ENCODE peak calls at places on chromosomes 13 and 19, in six cellular contexts. One of them, this sample, is unnamed.

GRCh38 chr19:5037936-5038335 is 69.0 kb downstream of the KDM4B start:
- DNase-seq in stomach: no peak
- DNase-seq in HAP-1: no peak
- DNase-seq in SW480: no peak
- DNase-seq in aorta: no peak
- DNase-seq in HepG2: no peak
- DNase-seq in this sample: no peak

GRCh38 chr19:11338569-11339253 is 746 bp downstream of the RAB3D start:
- DNase-seq in HAP-1: no peak
- DNase-seq in HepG2: no peak
- DNase-seq in SW480: no peak
- DNase-seq in stomach: no peak
- DNase-seq in aorta: no peak
- DNase-seq in this sample: no peak

GRCh38 chr13:32309812-32310706 is 5.1 kb downstream of the ZAR1L start:
- DNase-seq in HAP-1: peak
- DNase-seq in SW480: peak
- DNase-seq in aorta: no peak
- DNase-seq in HepG2: peak
- DNase-seq in stomach: no peak
- DNase-seq in this sample: peak

GRCh38 chr19:35908010-35908441 is at the start of gene TYROBP:
- DNase-seq in HepG2: no peak
- DNase-seq in HAP-1: no peak
- DNase-seq in SW480: no peak
- DNase-seq in stomach: no peak
- DNase-seq in aorta: no peak
- DNase-seq in this sample: no peak

GRCh38 chr19:23351806-23352205 is 43.5 kb downstream of the ZNF91 start:
- DNase-seq in stomach: no peak
- DNase-seq in aorta: no peak
- DNase-seq in SW480: no peak
- DNase-seq in HepG2: no peak
- DNase-seq in HAP-1: no peak
- DNase-seq in this sample: no peak

GRCh38 chr19:2332341-2333026 is 4.0 kb downstream of the SPPL2B start:
- DNase-seq in SW480: peak
- DNase-seq in HepG2: no peak
- DNase-seq in aorta: no peak
- DNase-seq in HAP-1: no peak
- DNase-seq in stomach: no peak
- DNase-seq in this sample: no peak

GRCh38 chr13:73844986-73845385 is 289.2 kb downstream of the KLF12 start:
- DNase-seq in aorta: no peak
- DNase-seq in SW480: no peak
- DNase-seq in HepG2: no peak
- DNase-seq in stomach: no peak
- DNase-seq in HAP-1: no peak
- DNase-seq in this sample: no peak

GRCh38 chr19:48933382-48933932 is at the start of gene DHDH:
- DNase-seq in HAP-1: peak
- DNase-seq in HepG2: peak
- DNase-seq in SW480: peak
- DNase-seq in stomach: peak
- DNase-seq in aorta: peak
- DNase-seq in this sample: peak

GRCh38 chr19:49809155-49809986 is 3.7 kb downstream of the FUZ start:
- DNase-seq in SW480: peak
- DNase-seq in HAP-1: no peak
- DNase-seq in HepG2: peak
- DNase-seq in aorta: peak
- DNase-seq in stomach: peak
- DNase-seq in this sample: no peak

GRCh38 chr19:48390188-48391099 is 907 bp downstream of the KDELR1 start:
- DNase-seq in HepG2: peak
- DNase-seq in aorta: peak
- DNase-seq in SW480: peak
- DNase-seq in stomach: peak
- DNase-seq in HAP-1: peak
- DNase-seq in this sample: peak

GRCh38 chr19:36215276-36216171 is 618 bp downstream of the ZNF146 start:
- DNase-seq in stomach: no peak
- DNase-seq in SW480: peak
- DNase-seq in HepG2: no peak
- DNase-seq in aorta: no peak
- DNase-seq in HAP-1: peak
- DNase-seq in this sample: no peak

GRCh38 chr13:31174018-31174417 is 12.3 kb upstream of the HSPH1 start:
- DNase-seq in HAP-1: no peak
- DNase-seq in stomach: no peak
- DNase-seq in SW480: no peak
- DNase-seq in aorta: no peak
- DNase-seq in HepG2: peak
- DNase-seq in this sample: no peak

GRCh38 chr13:99396446-99396845 is 89.2 kb upstream of the GPR183 start:
- DNase-seq in HepG2: no peak
- DNase-seq in SW480: no peak
- DNase-seq in HAP-1: no peak
- DNase-seq in stomach: peak
- DNase-seq in aorta: no peak
- DNase-seq in this sample: no peak

GRCh38 chr19:14562660-14563589 is 8.9 kb downstream of the NDUFB7 start:
- DNase-seq in SW480: no peak
- DNase-seq in aorta: no peak
- DNase-seq in HepG2: no peak
- DNase-seq in stomach: no peak
- DNase-seq in HAP-1: no peak
- DNase-seq in this sample: no peak

GRCh38 chr13:84417426-84417825 is 535.2 kb upstream of the SLITRK1 start:
- DNase-seq in HepG2: no peak
- DNase-seq in aorta: no peak
- DNase-seq in HAP-1: no peak
- DNase-seq in stomach: no peak
- DNase-seq in SW480: no peak
- DNase-seq in this sample: no peak

GRCh38 chr13:74765955-74766354 is 631.8 kb upstream of the KLF12 start:
- DNase-seq in HAP-1: no peak
- DNase-seq in stomach: no peak
- DNase-seq in aorta: no peak
- DNase-seq in SW480: no peak
- DNase-seq in HepG2: no peak
- DNase-seq in this sample: no peak

GRCh38 chr13:50085063-50085462 is 69.8 kb downstream of the KCNRG start:
- DNase-seq in HepG2: peak
- DNase-seq in aorta: no peak
- DNase-seq in SW480: peak
- DNase-seq in HAP-1: peak
- DNase-seq in stomach: no peak
- DNase-seq in this sample: peak

GRCh38 chr19:48450441-48450840 is 4.7 kb downstream of the GRWD1 start:
- DNase-seq in HAP-1: no peak
- DNase-seq in SW480: no peak
- DNase-seq in HepG2: no peak
- DNase-seq in stomach: no peak
- DNase-seq in aorta: no peak
- DNase-seq in this sample: no peak

GRCh38 chr13:30323524-30323923 is 16.2 kb upstream of the KATNAL1 start:
- DNase-seq in HAP-1: no peak
- DNase-seq in SW480: no peak
- DNase-seq in stomach: no peak
- DNase-seq in aorta: no peak
- DNase-seq in HepG2: no peak
- DNase-seq in this sample: no peak

GRCh38 chr13:28792992-28793391 is 27.1 kb upstream of the MTUS2 start:
- DNase-seq in stomach: no peak
- DNase-seq in HepG2: no peak
- DNase-seq in HAP-1: no peak
- DNase-seq in SW480: no peak
- DNase-seq in aorta: no peak
- DNase-seq in this sample: no peak

GRCh38 chr19:22144394-22144793 is 52.4 kb downstream of the ZNF676 start:
- DNase-seq in SW480: no peak
- DNase-seq in HepG2: no peak
- DNase-seq in stomach: no peak
- DNase-seq in aorta: no peak
- DNase-seq in HAP-1: no peak
- DNase-seq in this sample: no peak

GRCh38 chr19:49151339-49152217 is 3.6 kb downstream of the HRC start:
- DNase-seq in aorta: peak
- DNase-seq in HepG2: no peak
- DNase-seq in SW480: peak
- DNase-seq in HAP-1: peak
- DNase-seq in stomach: peak
- DNase-seq in this sample: peak

GRCh38 chr19:45960595-45961235 is 12.9 kb downstream of the NOVA2 start:
- DNase-seq in HepG2: no peak
- DNase-seq in HAP-1: no peak
- DNase-seq in SW480: peak
- DNase-seq in stomach: no peak
- DNase-seq in aorta: no peak
- DNase-seq in this sample: no peak

GRCh38 chr19:40410030-40410389 is 3.2 kb downstream of the PRX start:
- DNase-seq in aorta: no peak
- DNase-seq in HAP-1: no peak
- DNase-seq in HepG2: no peak
- DNase-seq in SW480: no peak
- DNase-seq in stomach: no peak
- DNase-seq in this sample: no peak

GRCh38 chr19:17357724-17358123 is 19.4 kb downstream of the PLVAP start:
- DNase-seq in aorta: no peak
- DNase-seq in stomach: no peak
- DNase-seq in HAP-1: no peak
- DNase-seq in HepG2: no peak
- DNase-seq in SW480: no peak
- DNase-seq in this sample: no peak

GRCh38 chr13:60155978-60156377 is 7.8 kb downstream of the DIAPH3 start:
- DNase-seq in HAP-1: peak
- DNase-seq in stomach: no peak
- DNase-seq in aorta: no peak
- DNase-seq in SW480: no peak
- DNase-seq in HepG2: no peak
- DNase-seq in this sample: no peak

GRCh38 chr13:28553971-28554370 is 59.0 kb upstream of the FLT1 start:
- DNase-seq in HepG2: no peak
- DNase-seq in stomach: no peak
- DNase-seq in aorta: no peak
- DNase-seq in HAP-1: no peak
- DNase-seq in SW480: no peak
- DNase-seq in this sample: no peak

This sample was measured in HEK293T.